ENCODE peak calls at places on chromosomes 4 and X, in seven cellular contexts. E is tibial nerve; M is adrenal gland; K is mesenchymal stem cell; D is A673; T is stomach; Q is CD4-positive, alpha-beta memory T cell. U is an unnamed sample. For H3K27me3, the result is how much of the 10 kb centered on the place peaks cover.

GRCh38 chrX:108022491-108023089 is 22.3 kb upstream of the VSIG1 start:
- DNase-seq in E (no peak), M (no peak), K (no peak), D (no peak), T (no peak), Q (no peak), U (no peak)

GRCh38 chr4:140137654-140138053 is 16.3 kb downstream of the MAML3 start:
- DNase-seq in E (no peak), M (no peak), K (peak), D (no peak), T (no peak), Q (no peak), U (no peak)

GRCh38 chr4:7683126-7683703 is 248.5 kb upstream of the PSAPL1 start:
- DNase-seq in E (no peak), M (no peak), K (no peak), D (no peak), T (no peak), Q (no peak), U (no peak)

GRCh38 chrX:22323541-22323940 is 50.8 kb downstream of the CBLL2 start:
- DNase-seq in E (no peak), M (no peak), K (peak), D (no peak), T (no peak), Q (no peak), U (no peak)

GRCh38 chr4:183455431-183456145 is 11.2 kb downstream of the CDKN2AIP start:
- DNase-seq in E (no peak), M (no peak), K (peak), D (no peak), T (no peak), Q (peak), U (no peak)

GRCh38 chr4:147723316-147723715 is 8.6 kb upstream of the ARHGAP10 start:
- DNase-seq in E (no peak), M (peak), K (peak), D (no peak), T (peak), Q (no peak), U (no peak)

GRCh38 chr4:2939383-2940243 is 23.6 kb downstream of the NOP14 start:
- DNase-seq in E (no peak), M (peak), K (no peak), D (no peak), T (peak), Q (no peak), U (peak)

GRCh38 chrX:122004127-122004526 is 956.7 kb downstream of the GLUD2 start:
- DNase-seq in E (no peak), M (no peak), K (no peak), D (no peak), T (no peak), Q (no peak), U (no peak)

GRCh38 chr4:12723849-12724447 is 760.2 kb downstream of the RAB28 start:
- DNase-seq in E (no peak), M (no peak), K (peak), D (peak), T (no peak), Q (no peak), U (no peak)
- H3K4me3 ChIP-seq in E (no peak), M (no peak), K (no peak), D (no peak), T (no peak), Q (no peak), U (no peak)

GRCh38 chr4:56858302-56858644 is 36.8 kb upstream of the SPINK2 start:
- DNase-seq in E (no peak), M (no peak), K (no peak), D (no peak), T (no peak), Q (no peak), U (no peak)
- H3K27me3 ChIP-seq in E (under half), M (under half), K (under half), D (under half), T (under half), Q (under half), U (under half)

DNA sequence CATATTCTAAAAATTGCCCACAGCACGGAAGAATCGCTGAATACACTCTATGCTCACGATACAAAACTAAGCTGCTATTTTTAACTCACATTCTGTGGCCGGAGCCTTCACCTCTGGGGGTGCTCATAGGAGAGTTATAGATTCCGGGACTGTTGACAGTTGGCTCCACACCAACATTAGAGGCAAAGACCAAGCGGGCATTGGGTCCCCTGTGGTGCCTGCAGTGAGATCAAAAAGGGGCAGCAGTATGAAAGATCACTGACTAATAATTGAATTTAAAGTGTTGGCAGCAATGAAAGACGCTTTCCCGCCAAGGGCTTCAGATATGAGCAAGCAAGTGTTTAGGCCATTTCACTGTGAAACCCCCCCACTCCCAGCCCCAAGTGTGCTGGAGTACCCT is 146.0 kb downstream of the TMEM144 start:
- DNase-seq in E (no peak), M (no peak), K (no peak), D (no peak), T (no peak), Q (no peak), U (no peak)
- H3K4me3 ChIP-seq in E (no peak), M (no peak), K (no peak), D (no peak), T (no peak), Q (no peak), U (no peak)

DNA sequence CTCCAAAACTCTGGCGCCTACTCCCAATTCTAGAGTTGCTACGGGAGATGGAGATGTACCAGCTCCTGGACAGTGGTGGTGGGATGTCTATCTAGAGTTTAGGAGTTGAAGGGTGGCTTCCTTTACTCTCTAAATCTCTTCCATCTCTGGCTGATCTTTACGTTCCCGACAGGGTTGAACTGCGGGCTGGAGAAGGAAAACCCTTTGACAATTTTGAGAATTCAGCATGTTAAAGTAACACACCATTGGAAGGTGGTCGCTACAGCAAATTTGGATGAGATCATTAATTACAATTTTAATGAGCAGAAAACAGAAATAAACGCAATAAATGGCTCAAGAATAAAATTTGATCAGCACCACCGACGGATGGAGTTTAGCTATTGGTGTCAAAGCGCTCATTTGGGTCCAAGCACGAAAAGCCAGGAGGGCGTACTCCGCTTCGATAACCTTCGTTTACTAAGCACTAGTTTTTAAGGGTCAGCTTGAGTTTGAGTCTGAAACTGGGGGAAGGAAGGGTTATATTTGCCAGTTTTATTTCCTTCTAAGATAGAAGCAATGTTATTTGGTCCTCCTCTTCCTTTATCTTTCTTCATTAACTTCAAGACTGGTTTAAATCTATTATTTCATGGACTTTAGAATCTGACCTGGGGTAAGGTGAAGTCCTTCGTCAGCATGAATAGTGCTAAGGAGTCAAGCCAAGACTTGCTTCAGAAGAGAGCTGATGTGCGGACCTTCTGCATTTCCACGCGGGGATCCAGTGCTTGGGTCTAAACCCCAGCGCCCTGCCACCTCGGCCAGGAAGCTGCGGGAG is 1.5 kb upstream of the NKX6-1 start:
- DNase-seq in E (no peak), M (no peak), K (no peak), D (no peak), T (no peak), Q (no peak), U (no peak)
- H3K27me3 ChIP-seq in E (half or more), M (half or more), K (half or more), D (under half), T (half or more), Q (half or more), U (under half)

DNA sequence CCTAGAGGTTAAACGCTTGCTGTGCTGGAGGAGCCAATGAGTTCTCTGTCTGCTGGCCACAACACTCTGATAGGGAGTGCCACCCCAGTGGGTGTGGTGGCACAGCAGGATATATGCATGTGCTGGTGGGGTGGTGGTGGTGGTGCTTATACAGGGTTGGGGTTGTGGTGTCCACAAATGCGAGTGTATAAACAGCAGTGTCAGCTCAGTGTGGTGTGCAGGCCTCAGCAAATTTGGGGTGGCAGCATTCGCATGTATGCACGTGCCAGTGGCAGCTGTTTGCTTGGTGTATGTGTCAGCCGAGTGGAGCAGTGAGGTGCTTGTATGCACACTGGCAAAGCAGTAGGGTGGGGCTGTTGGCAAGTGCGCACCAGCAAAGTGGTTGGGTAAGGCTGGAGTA is 157.4 kb downstream of the FAM47A start:
- DNase-seq in E (no peak), M (no peak), K (no peak), D (no peak), T (no peak), Q (no peak), U (no peak)
- H3K4me3 ChIP-seq in E (no peak), M (no peak), K (no peak), D (no peak), T (no peak), Q (no peak), U (no peak)

GRCh38 chr4:825063-825968 is 613 bp downstream of the CPLX1 start:
- DNase-seq in E (no peak), M (peak), K (peak), D (peak), T (no peak), Q (peak), U (no peak)
- H3K27me3 ChIP-seq in E (half or more), M (under half), K (half or more), D (under half), T (half or more), Q (under half), U (under half)

DNA sequence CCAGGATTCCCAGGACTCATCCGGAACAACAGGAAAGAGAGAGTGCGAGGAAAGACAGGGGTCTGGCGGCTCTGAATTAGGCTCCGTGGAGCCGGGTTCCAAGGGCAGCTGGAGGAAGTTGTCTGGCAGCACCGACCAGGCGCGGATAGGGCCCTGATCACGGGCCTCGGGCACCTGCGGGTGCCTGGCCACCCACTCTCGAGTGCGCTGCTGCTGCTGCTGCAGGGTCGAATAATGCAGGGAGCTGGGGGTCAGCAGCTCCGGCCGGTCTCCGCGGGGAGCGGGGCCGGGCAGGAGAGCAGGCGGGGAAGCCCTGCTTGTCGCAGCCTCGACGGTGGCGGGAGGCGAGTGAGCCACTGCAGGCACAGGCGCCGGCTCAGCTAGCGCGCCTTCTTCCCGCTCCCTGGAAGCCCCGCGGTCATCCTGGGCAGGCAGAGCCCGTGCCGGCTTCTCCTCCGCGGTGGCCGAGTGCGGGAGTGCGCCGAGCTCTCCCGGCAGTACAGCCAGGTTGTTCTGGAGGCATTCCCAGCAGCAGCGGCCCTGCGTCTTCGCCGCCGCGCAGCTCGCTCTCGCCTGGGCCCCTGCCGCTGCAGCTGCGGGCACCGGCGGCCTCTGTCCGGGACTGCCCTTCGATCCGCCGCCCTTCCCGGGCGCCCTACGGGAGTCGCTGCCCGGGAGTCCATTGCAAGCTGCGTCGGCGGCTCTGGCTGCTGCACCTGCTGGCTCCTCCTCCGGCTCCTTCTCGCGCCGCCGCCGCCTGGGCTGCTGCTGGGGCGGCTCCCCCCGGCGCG is 1.0 kb downstream of the SOWAHB start:
- DNase-seq in E (no peak), M (peak), K (peak), D (peak), T (peak), Q (peak), U (no peak)
- H3K4me3 ChIP-seq in E (peak), M (no peak), K (peak), D (peak), T (peak), Q (peak), U (peak)

GRCh38 chr4:8916914-8917305 is 45.3 kb upstream of the HMX1 start:
- DNase-seq in E (no peak), M (no peak), K (no peak), D (no peak), T (no peak), Q (no peak), U (no peak)
- H3K27me3 ChIP-seq in E (under half), M (under half), K (under half), D (under half), T (half or more), Q (under half), U (under half)